ENCODE peak calls at places on chromosomes 4 and X, in four cellular contexts. L is endothelial cell of umbilical vein, K is A549, U is GM12878. Z is an unnamed sample.

GRCh38 chr4:7622371-7622770 is 187.6 kb upstream of the PSAPL1 start:
- DNase-seq in L (no peak), K (no peak), U (no peak), Z (no peak)

GRCh38 chr4:99156992-99157391 is 12.9 kb upstream of the ADH4 start:
- DNase-seq in L (no peak), K (peak; percentile 12), U (no peak), Z (no peak)

GRCh38 chr4:86891785-86892638 is at the start of gene C4orf36:
- DNase-seq in L (peak; percentile 43), K (peak; percentile 76), U (no peak), Z (peak; percentile 82)

GRCh38 chr4:16993966-16994840 is 95.8 kb upstream of the LDB2 start:
- DNase-seq in L (no peak), K (no peak), U (no peak), Z (no peak)

GRCh38 chr4:180999217-180999616 is 1244.0 kb upstream of the TENM3 start:
- DNase-seq in L (no peak), K (no peak), U (no peak), Z (no peak)

GRCh38 chr4:169024762-169025161 is 14.7 kb upstream of the CBR4 start:
- DNase-seq in L (peak; percentile 68), K (peak; percentile 43), U (no peak), Z (peak; percentile 47)

GRCh38 chr4:62474802-62475201 is 1274.7 kb downstream of the ADGRL3 start:
- DNase-seq in L (no peak), K (no peak), U (no peak), Z (no peak)

GRCh38 chrX:144730486-144730885 is 516.8 kb upstream of the SPANXN1 start:
- DNase-seq in L (no peak), K (no peak), U (no peak), Z (no peak)

GRCh38 chrX:110847334-110847733 is 51.7 kb upstream of the CHRDL1 start:
- DNase-seq in L (peak; percentile 42), K (peak; percentile 54), U (peak; percentile 23), Z (peak; percentile 58)

GRCh38 chr4:89657931-89658700 is 178.8 kb downstream of the SNCA start:
- DNase-seq in L (peak; percentile 82), K (no peak), U (no peak), Z (peak; percentile 19)

GRCh38 chr4:99838927-99839326 is 22.3 kb downstream of the DAPP1 start:
- DNase-seq in L (no peak), K (no peak), U (no peak), Z (no peak)

GRCh38 chr4:24279492-24279891 is 304.9 kb downstream of the DHX15 start:
- DNase-seq in L (no peak), K (no peak), U (no peak), Z (no peak)

GRCh38 chr4:183200453-183200852 is 101.4 kb downstream of the WWC2 start:
- DNase-seq in L (peak; percentile 93), K (peak; percentile 46), U (no peak), Z (no peak)

GRCh38 chr4:185796176-185796575 is 15.8 kb downstream of the SORBS2 start:
- DNase-seq in L (no peak), K (no peak), U (no peak), Z (no peak)

GRCh38 chr4:7124643-7125442 is 57.0 kb upstream of the GRPEL1 start:
- DNase-seq in L (peak; percentile 4), K (peak; percentile 30), U (no peak), Z (peak; percentile 51)

GRCh38 chr4:174522183-174523002 is at the start of gene HPGD:
- DNase-seq in L (no peak), K (peak; percentile 73), U (no peak), Z (no peak)

GRCh38 chrX:130086414-130087207 is 23.7 kb downstream of the ELF4 start:
- DNase-seq in L (no peak), K (no peak), U (no peak), Z (peak; percentile 96)

GRCh38 chrX:19956923-19957322 is 33.9 kb downstream of the BCLAF3 start:
- DNase-seq in L (no peak), K (no peak), U (no peak), Z (no peak)

GRCh38 chr4:37628977-37629609 is 57.1 kb downstream of the RELL1 start:
- DNase-seq in L (peak; percentile 48), K (peak; percentile 63), U (no peak), Z (peak; percentile 58)

GRCh38 chr4:61838072-61838471 is 637.9 kb downstream of the ADGRL3 start:
- DNase-seq in L (no peak), K (no peak), U (no peak), Z (no peak)

GRCh38 chr4:89111833-89112563 is 665 bp downstream of the TIGD2 start:
- DNase-seq in L (peak; percentile 12), K (peak; percentile 69), U (no peak), Z (peak; percentile 38)

GRCh38 chr4:1601852-1602525 is 82.1 kb downstream of the FAM53A start:
- DNase-seq in L (no peak), K (no peak), U (no peak), Z (no peak)

GRCh38 chr4:146379744-146380143 is 142.0 kb downstream of the SLC10A7 start:
- DNase-seq in L (peak; percentile 12), K (peak; percentile 39), U (no peak), Z (no peak)

GRCh38 chr4:166675411-166675810 is 558.9 kb downstream of the SPOCK3 start:
- DNase-seq in L (no peak), K (no peak), U (no peak), Z (no peak)

GRCh38 chrX:28851871-28852270 is 264.6 kb downstream of the IL1RAPL1 start:
- DNase-seq in L (no peak), K (no peak), U (no peak), Z (no peak)

GRCh38 chr4:160375746-160376452 is 1273.0 kb downstream of the RAPGEF2 start:
- DNase-seq in L (no peak), K (no peak), U (no peak), Z (no peak)

GRCh38 chr4:11488657-11489448 is 60.2 kb upstream of the HS3ST1 start:
- DNase-seq in L (no peak), K (no peak), U (no peak), Z (no peak)

GRCh38 chr4:56551516-56551915 is 45.9 kb downstream of the ARL9 start:
- DNase-seq in L (no peak), K (no peak), U (no peak), Z (no peak)

GRCh38 chr4:31984872-31985271 is 1264.7 kb downstream of the PCDH7 start:
- DNase-seq in L (no peak), K (no peak), U (no peak), Z (peak; percentile 85)

GRCh38 chrX:132037479-132037993 is 14.4 kb downstream of the STK26 start:
- DNase-seq in L (no peak), K (no peak), U (no peak), Z (no peak)

GRCh38 chrX:24081661-24082154 is 27.0 kb downstream of the EIF2S3 start:
- DNase-seq in L (peak; percentile 66), K (peak; percentile 91), U (no peak), Z (peak; percentile 80)

GRCh38 chr4:957581-958313 is 15.6 kb downstream of the DGKQ start:
- DNase-seq in L (no peak), K (no peak), U (no peak), Z (no peak)

GRCh38 chr4:152100378-152101201 is 339.8 kb upstream of the GATB start:
- DNase-seq in L (peak; percentile 27), K (no peak), U (no peak), Z (no peak)

GRCh38 chrX:136652822-136653723 is 5.1 kb downstream of the CD40LG start:
- DNase-seq in L (no peak), K (no peak), U (no peak), Z (no peak)

DNA sequence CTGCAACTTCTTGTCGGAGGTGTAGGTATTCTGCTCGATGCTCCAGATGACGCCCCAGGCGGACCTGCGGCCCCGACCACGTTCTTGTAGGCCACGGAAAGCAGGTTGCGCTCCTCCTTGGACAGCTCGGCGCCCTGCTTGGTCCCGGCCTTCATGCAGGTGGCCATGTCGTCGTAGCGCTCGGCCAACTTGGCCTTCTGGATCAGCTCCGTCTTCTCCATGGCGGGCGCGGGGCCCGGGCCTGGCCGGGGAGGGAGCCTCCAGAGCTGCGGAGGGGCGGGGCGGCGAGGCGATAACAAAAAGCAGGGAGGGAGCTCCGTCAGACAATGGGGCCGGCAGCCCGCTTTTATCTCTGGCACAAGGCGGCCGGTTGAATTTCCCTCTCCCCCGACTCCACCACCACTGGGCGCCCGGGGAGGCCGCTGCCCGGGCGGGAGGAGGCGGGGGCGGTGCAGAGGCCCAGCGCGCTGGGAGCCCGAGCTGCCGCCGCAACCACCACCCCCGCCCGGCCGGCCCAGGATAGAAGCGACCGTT is 28.3 kb upstream of the DRP2 start:
- DNase-seq in L (peak; percentile 29), K (no peak), U (no peak), Z (no peak)
- H3K4me3 ChIP-seq in L (no peak overlapping the region), K (no peak overlapping the region), U (no peak overlapping the region), Z (no peak overlapping the region)

GRCh38 chr4:161991811-161992210 is 172.0 kb downstream of the FSTL5 start:
- DNase-seq in L (no peak), K (no peak), U (no peak), Z (no peak)

GRCh38 chr4:161992317-161992716 is 171.5 kb downstream of the FSTL5 start:
- DNase-seq in L (no peak), K (no peak), U (no peak), Z (no peak)

GRCh38 chr4:161987611-161988010 is 176.2 kb downstream of the FSTL5 start:
- DNase-seq in L (no peak), K (no peak), U (no peak), Z (no peak)

GRCh38 chr4:161990721-161991120 is 173.1 kb downstream of the FSTL5 start:
- DNase-seq in L (no peak), K (no peak), U (no peak), Z (no peak)
- TF ChIP-seq MAX in L (no peak), K (no peak), U (no peak), Z (no peak)

GRCh38 chr4:25358515-25359275 is 18.4 kb upstream of the ANAPC4 start:
- DNase-seq in L (no peak), K (no peak), U (no peak), Z (peak; percentile 21)
- TF ChIP-seq POLR2A in L (no peak), K (no peak), U (no peak), Z (no peak)

GRCh38 chr4:21848001-21848400 is 100.6 kb downstream of the KCNIP4 start:
- DNase-seq in L (no peak), K (no peak), U (no peak), Z (no peak)
- H3K4me3 ChIP-seq in L (no peak overlapping the region), K (no peak overlapping the region), U (no peak overlapping the region), Z (no peak overlapping the region)

Z was measured in NB4.